ENCODE peak calls at places on chromosome X, in four cellular contexts. N is tibial artery, P is astrocyte of the spinal cord, T is stomach. G is an unnamed sample.

GRCh38 chrX:117510453-117510852 is 606.2 kb downstream of the KLHL13 start:
- DNase-seq in P (no peak), N (no peak), T (no peak), G (no peak)

GRCh38 chrX:18927558-18927957 is 56.4 kb downstream of the PHKA2 start:
- DNase-seq in N (no peak), T (no peak), P (no peak), G (no peak)

GRCh38 chrX:66676413-66676812 is 37.5 kb upstream of the EDA2R start:
- DNase-seq in P (peak), T (no peak), N (no peak), G (no peak)

GRCh38 chrX:109218761-109219160 is 263.1 kb downstream of the GUCY2F start:
- DNase-seq in N (no peak), T (no peak), P (no peak), G (no peak)

GRCh38 chrX:16695079-16695676 is 17.3 kb downstream of the CTPS2 start:
- DNase-seq in T (peak), N (peak), P (peak), G (peak)

GRCh38 chrX:13996650-13997049 is 33.0 kb downstream of the GEMIN8 start:
- DNase-seq in P (no peak), T (no peak), N (no peak), G (no peak)

GRCh38 chrX:24242649-24243556 is 71.0 kb downstream of the SUPT20HL2 start:
- DNase-seq in N (peak), P (peak), T (peak), G (no peak)

GRCh38 chrX:53395605-53396298 is 26.7 kb downstream of the SMC1A start:
- DNase-seq in P (no peak), T (no peak), N (no peak), G (no peak)

GRCh38 chrX:66163849-66164401 is at the start of gene HEPH:
- DNase-seq in N (no peak), P (peak), T (no peak), G (no peak)

GRCh38 chrX:42025861-42026260 is 102.5 kb upstream of the CASK start:
- DNase-seq in T (no peak), N (no peak), P (no peak), G (no peak)

GRCh38 chrX:107894038-107894437 is 68.4 kb downstream of the MID2 start:
- DNase-seq in P (peak), N (no peak), T (no peak), G (peak)

GRCh38 chrX:101415180-101416130 is 7.4 kb downstream of the HNRNPH2 start:
- DNase-seq in N (no peak), P (peak), T (no peak), G (peak)

GRCh38 chrX:113019958-113020357 is 179.3 kb upstream of the AMOT start:
- DNase-seq in T (no peak), N (no peak), P (no peak), G (no peak)

GRCh38 chrX:133333154-133333750 is 82.0 kb downstream of the GPC4 start:
- DNase-seq in P (no peak), N (no peak), T (no peak), G (no peak)

GRCh38 chrX:125398959-125399440 is 79.3 kb downstream of the TEX13C start:
- DNase-seq in N (no peak), T (no peak), P (no peak), G (no peak)

GRCh38 chrX:106726485-106727437 is at the start of gene RNF128:
- DNase-seq in P (peak), T (peak), N (peak), G (no peak)

GRCh38 chrX:129961180-129962083 is 21.0 kb upstream of the BCORL1 start:
- DNase-seq in N (no peak), T (peak), P (no peak), G (peak)

GRCh38 chrX:106698693-106699092 is 27.8 kb upstream of the RNF128 start:
- DNase-seq in N (no peak), P (peak), T (no peak), G (no peak)

GRCh38 chrX:120719622-120720021 is 89.8 kb upstream of the C1GALT1C1 start:
- DNase-seq in N (no peak), P (no peak), T (no peak), G (no peak)

GRCh38 chrX:14922437-14922836 is 49.2 kb downstream of the MOSPD2 start:
- DNase-seq in P (peak), N (no peak), T (no peak), G (no peak)

GRCh38 chrX:14409341-14409740 is 120.0 kb upstream of the GLRA2 start:
- DNase-seq in T (no peak), P (peak), N (no peak), G (no peak)

GRCh38 chrX:104310084-104310483 is 55.4 kb upstream of the ESX1 start:
- DNase-seq in T (no peak), P (peak), N (no peak), G (no peak)

GRCh38 chrX:6782831-6783230 is 247.9 kb upstream of the VCX3A start:
- DNase-seq in P (no peak), T (no peak), N (no peak), G (no peak)

GRCh38 chrX:17547658-17548057 is 172.7 kb downstream of the NHS start:
- DNase-seq in N (no peak), P (peak), T (peak), G (no peak)

GRCh38 chrX:39955621-39956020 is 142.1 kb downstream of the BCOR start:
- DNase-seq in P (no peak), T (no peak), N (no peak), G (peak)

GRCh38 chrX:9510366-9510765 is 45.5 kb downstream of the TBL1X start:
- DNase-seq in N (no peak), P (no peak), T (no peak), G (no peak)

GRCh38 chrX:73916931-73917657 is 354.1 kb downstream of the CHIC1 start:
- DNase-seq in T (no peak), P (peak), N (no peak), G (no peak)

GRCh38 chrX:42093756-42094155 is 170.4 kb upstream of the CASK start:
- DNase-seq in N (no peak), T (no peak), P (no peak), G (no peak)

GRCh38 chrX:70554081-70554480 is 109.4 kb downstream of the DLG3 start:
- DNase-seq in T (no peak), P (peak), N (no peak), G (no peak)

GRCh38 chrX:110317079-110317819 is 636 bp downstream of the AMMECR1 start:
- DNase-seq in T (peak), P (no peak), N (peak), G (no peak)

GRCh38 chrX:45775462-45775861 is 574.8 kb upstream of the DIPK2B start:
- DNase-seq in P (peak), N (no peak), T (no peak), G (no peak)

GRCh38 chrX:70755850-70756249 is 152.7 kb downstream of the TEX11 start:
- DNase-seq in P (no peak), T (no peak), N (no peak), G (no peak)

GRCh38 chrX:17590892-17591740 is 146.2 kb upstream of the SCML1 start:
- DNase-seq in P (peak), T (peak), N (peak), G (peak)

GRCh38 chrX:34877451-34877850 is 65.1 kb upstream of the FAM47B start:
- DNase-seq in P (peak), T (no peak), N (no peak), G (no peak)

GRCh38 chrX:8960809-8961413 is 73.0 kb downstream of the FAM9B start:
- DNase-seq in N (no peak), T (no peak), P (peak), G (no peak)

GRCh38 chrX:72394518-72395163 is 88.9 kb upstream of the CITED1 start:
- DNase-seq in P (peak), N (peak), T (no peak), G (no peak)

GRCh38 chrX:69396916-69397315 is 107.2 kb upstream of the NALF2 start:
- DNase-seq in P (no peak), N (no peak), T (no peak), G (no peak)

GRCh38 chrX:8971116-8971515 is 62.8 kb downstream of the FAM9B start:
- DNase-seq in N (no peak), P (peak), T (no peak), G (peak)

GRCh38 chrX:11663875-11664210 is 1.9 kb downstream of the ARHGAP6 start:
- DNase-seq in N (no peak), T (no peak), P (no peak), G (no peak)
- H3K4me3 ChIP-seq in N (peak), T (peak), P (no peak), G (no peak)

DNA sequence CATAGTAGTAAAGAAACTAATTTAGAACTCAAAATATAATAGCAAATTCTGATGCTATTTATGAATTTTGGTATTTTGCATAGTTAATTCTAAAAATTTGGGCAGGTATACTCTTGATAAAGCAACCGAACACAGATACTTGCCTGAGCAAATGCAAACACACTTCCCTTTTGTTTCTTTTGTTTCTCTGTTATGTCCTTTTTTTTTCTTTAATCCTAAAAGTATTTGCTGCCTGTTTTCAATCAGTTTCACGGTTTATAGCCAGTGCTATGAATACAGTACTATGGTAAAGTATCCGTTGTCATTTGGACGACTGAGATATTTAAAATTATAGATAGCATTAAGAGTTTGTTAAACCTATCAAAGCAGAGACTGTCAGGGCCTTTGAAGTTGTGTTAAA is 84.3 kb upstream of the HPRT1 start:
- DNase-seq in N (no peak), T (no peak), P (no peak), G (no peak)
- H3K4me3 ChIP-seq in N (no peak), T (no peak), P (no peak), G (no peak)

GRCh38 chrX:48022740-48023139 is 16.0 kb downstream of the SPACA5 start:
- DNase-seq in T (no peak), P (no peak), N (no peak), G (no peak)

GRCh38 chrX:48028091-48028490 is 21.3 kb downstream of the SPACA5 start:
- DNase-seq in T (no peak), N (no peak), P (no peak), G (no peak)

GRCh38 chrX:48021026-48021900 is 14.5 kb downstream of the SPACA5 start:
- DNase-seq in N (peak), P (peak), T (peak), G (peak)

GRCh38 chrX:48025561-48025960 is 18.8 kb downstream of the SPACA5 start:
- DNase-seq in N (no peak), T (peak), P (peak), G (peak)

DNA sequence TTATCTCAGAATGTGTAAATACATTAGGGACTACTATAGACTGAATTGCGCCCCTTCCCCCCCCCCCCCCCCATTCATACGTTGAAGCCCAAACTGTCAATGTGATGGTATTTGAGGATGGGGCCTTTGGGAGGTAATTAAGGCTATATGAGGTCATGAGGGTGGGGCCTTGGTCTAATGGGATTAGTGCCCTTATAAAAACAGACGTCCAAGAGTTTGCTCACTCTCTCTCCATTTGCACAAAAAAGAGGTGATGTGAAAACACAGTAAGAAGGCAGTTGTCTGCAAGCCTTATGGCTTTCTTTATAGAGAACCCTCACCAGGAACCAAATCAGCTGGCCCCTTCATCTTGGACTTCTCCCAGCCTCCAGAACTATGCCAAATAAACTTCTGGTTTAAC is 15.3 kb downstream of the SPACA5 start:
- DNase-seq in P (no peak), N (no peak), T (no peak), G (no peak)
- H3K4me3 ChIP-seq in P (no peak), N (peak), T (no peak), G (no peak)

DNA sequence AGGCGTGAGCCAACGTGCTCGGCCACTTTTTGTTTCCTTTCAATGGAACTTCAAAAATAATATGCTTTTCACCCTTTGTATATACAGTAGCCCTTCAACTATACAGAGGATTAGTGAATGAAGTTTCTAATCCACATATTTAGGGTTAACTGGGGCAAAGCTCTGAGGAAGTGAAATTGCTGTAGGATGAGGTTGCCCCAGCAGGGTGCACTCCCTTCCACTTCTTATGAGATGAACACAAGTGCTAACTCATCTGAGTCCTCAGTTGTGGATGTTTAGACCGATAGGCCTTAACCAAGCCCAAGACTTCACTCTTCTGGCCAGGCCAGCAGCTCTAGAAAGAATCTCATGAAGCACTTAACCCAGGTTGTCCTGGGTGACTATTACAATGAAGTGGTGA is 29.1 kb upstream of the CT55 start:
- DNase-seq in N (no peak), T (no peak), P (no peak), G (no peak)
- H3K4me3 ChIP-seq in N (no peak), T (no peak), P (no peak), G (no peak)

DNA sequence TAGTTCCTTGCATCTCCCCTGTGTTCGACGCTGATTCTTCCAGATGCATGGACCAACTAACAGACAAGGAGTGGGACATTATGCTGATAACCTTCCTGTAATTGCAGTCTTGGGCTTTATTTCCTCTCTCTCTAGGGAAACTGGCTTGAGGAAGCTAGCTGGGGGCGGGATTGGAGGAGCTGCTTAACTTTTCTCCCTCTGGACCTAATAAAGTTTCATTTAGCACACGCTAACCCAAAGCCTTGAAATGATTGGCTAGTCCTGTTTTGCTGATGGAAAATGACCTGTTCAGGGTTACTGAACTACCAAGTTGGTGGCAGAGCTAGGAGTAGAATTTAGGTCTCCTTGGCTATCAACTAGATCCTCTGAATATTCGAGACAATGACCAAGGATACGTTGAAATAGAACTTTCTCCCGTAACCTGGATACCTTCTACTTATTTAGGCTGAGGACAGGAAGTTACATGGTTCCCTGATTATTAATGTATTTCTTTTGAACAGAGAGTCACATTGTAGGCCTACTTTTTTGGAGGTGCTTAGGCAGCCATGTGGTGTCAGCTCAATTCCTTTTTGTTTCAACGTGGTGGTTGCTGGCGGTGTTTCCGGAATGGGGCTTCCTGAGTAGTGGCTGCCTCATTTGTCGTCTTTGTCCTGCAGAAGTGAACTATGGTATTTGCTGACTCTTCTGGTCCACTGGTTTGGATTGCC is 2.0 kb downstream of the PGK1 start:
- DNase-seq in P (no peak), N (no peak), T (no peak), G (peak)
- H3K4me3 ChIP-seq in P (peak), N (peak), T (no peak), G (peak)

DNA sequence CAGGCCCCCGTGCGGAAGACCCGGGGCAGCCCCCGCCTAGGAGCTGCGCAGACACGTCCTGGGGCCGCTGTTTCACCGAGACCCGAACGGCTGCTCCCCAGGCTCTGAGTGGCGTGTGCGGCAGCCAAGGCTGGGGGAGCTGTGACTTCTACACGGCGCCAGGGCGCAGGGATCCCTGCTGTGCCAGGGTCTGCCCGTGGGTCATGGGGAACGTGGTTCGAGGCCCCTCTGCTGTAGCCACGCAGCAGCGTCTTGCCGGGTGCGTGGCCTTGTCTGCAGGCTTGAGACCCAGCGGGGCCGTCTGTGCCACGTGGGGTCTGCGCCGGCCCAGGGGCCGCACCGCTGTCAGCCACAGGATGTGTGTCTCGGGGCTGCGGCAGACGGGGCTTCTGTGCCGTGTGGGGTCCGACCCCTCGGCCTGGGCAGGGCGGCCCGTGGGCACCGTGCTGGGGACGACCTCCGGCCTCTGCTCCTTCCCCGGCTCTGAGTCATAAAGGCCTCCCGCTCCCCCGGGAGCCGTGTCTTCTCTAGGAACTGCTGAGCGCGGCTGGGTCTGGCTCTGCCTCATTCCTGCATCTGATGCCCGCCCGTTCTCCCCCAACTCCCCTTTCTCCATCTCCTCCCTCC is 12.7 kb upstream of the GTPBP6 start:
- DNase-seq in T (no peak), P (peak), N (peak), G (no peak)
- H3K4me3 ChIP-seq in T (peak), P (no peak), N (no peak), G (no peak)

DNA sequence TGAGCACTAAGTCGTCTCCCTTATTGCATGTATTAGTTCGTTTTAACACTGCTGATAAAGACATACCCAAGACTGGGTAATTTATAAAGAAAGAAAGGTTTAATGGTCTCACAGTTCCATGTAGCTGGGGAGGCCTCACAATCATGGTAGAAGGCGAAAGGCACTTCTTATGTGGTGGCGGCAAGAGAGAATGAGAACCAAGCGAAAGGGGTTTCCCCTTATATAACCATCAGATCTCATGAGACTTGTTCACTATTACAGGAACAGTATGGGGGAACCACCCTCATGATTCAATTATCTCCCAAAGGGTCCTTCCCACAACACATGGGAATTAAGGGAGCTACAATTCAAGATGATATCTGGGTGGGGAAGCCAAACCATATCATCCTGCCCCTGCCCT is 85.1 kb downstream of the LINC00632 start:
- DNase-seq in T (no peak), N (no peak), P (no peak), G (no peak)
- H3K4me3 ChIP-seq in T (no peak), N (no peak), P (no peak), G (no peak)

DNA sequence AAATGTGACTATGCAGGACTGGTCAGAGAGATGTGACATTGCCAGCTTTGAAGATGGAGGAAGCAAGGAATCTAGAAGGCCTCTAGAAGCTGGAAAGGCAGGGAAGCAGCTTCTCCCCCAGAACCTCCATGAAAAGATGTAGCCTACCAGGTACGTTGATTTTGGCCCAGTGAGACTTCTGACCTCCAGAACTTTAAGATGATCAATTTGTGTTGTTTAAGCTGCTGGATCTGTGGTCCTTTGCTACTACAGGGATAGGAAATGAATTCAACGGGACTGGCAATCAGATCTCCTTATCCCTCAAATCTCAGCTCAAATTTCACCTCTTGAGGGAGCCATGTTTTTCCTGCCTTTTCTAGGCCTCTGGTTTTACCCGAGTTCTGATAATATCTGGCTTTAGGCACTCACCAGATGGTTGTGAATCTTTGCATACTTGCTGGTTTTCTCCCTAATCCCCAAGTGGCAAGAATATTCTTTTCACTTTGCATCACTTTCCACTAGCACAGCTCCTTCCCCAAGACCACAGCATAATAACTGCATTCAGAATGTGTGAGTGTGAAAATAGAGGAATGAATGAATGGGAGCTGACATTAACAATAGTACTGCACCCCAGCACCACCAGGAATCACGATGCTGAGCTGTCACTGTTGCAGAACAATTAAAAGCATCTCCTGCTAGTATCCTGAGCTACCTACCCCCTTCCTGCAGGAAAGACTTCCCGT is 25.5 kb upstream of the TMSB4X start:
- DNase-seq in P (no peak), T (no peak), N (no peak), G (no peak)
- H3K4me3 ChIP-seq in P (no peak), T (no peak), N (no peak), G (no peak)

GRCh38 chrX:151398346-151398745 is 1.3 kb downstream of the VMA21 start:
- DNase-seq in N (no peak), P (no peak), T (no peak), G (no peak)
- H3K4me3 ChIP-seq in N (peak), P (no peak), T (no peak), G (peak)